ENCODE peak calls at places on chromosome 9, in six cellular contexts. I, Q, Y, H, P and B are unnamed samples.

GRCh38 chr9:85237478-85237877 is 504.3 kb downstream of the AGTPBP1 start:
- DNase-seq in Y (no peak), H (no peak), P (no peak), I (no peak), Q (no peak), B (no peak)

GRCh38 chr9:124221685-124222084 is 36.1 kb upstream of the NEK6 start:
- DNase-seq in Q (no peak), Y (no peak), I (no peak), H (no peak), P (no peak), B (no peak)

GRCh38 chr9:4922730-4923129 is 62.3 kb upstream of the JAK2 start:
- DNase-seq in I (no peak), H (no peak), P (no peak), Y (no peak), Q (no peak), B (no peak)

GRCh38 chr9:31848505-31849285 is 535.7 kb upstream of the ACO1 start:
- DNase-seq in P (no peak), Q (peak), I (no peak), H (no peak), Y (no peak), B (no peak)

GRCh38 chr9:122463828-122464632 is 13.7 kb downstream of the OR1J1 start:
- DNase-seq in Q (peak), P (no peak), H (no peak), Y (no peak), I (peak), B (no peak)

GRCh38 chr9:134571326-134571871 is 70.2 kb upstream of the COL5A1 start:
- DNase-seq in P (no peak), Q (no peak), Y (no peak), H (no peak), I (no peak), B (no peak)

GRCh38 chr9:5453673-5454072 is 3.3 kb downstream of the CD274 start:
- DNase-seq in P (no peak), Q (no peak), I (peak), Y (no peak), H (no peak), B (no peak)

GRCh38 chr9:89722712-89723111 is 117.9 kb downstream of the GADD45G start:
- DNase-seq in Y (no peak), H (no peak), P (no peak), Q (no peak), I (no peak), B (no peak)

GRCh38 chr9:120902824-120903608 is 23.6 kb downstream of the TRAF1 start:
- DNase-seq in Y (no peak), I (no peak), H (no peak), P (no peak), Q (no peak), B (no peak)

GRCh38 chr9:98610711-98611110 is 98.0 kb downstream of the GABBR2 start:
- DNase-seq in Y (no peak), I (no peak), H (no peak), P (no peak), Q (no peak), B (no peak)

GRCh38 chr9:115425614-115426013 is 307.7 kb upstream of the TNC start:
- DNase-seq in Q (no peak), P (no peak), H (no peak), I (no peak), Y (no peak), B (no peak)

GRCh38 chr9:96376926-96377874 is 6.3 kb downstream of the SLC35D2 start:
- DNase-seq in P (peak), Q (peak), I (no peak), Y (no peak), H (no peak), B (peak)

GRCh38 chr9:38362912-38363588 is 29.5 kb upstream of the ALDH1B1 start:
- DNase-seq in Q (peak), H (no peak), I (peak), Y (peak), P (peak), B (peak)

GRCh38 chr9:109448223-109448622 is 49.9 kb downstream of the PTPN3 start:
- DNase-seq in Y (no peak), H (no peak), P (peak), Q (no peak), I (no peak), B (peak)

GRCh38 chr9:110440161-110440560 is 102.5 kb upstream of the TXNDC8 start:
- DNase-seq in P (no peak), H (no peak), Q (no peak), Y (no peak), I (no peak), B (peak)

GRCh38 chr9:129624947-129625346 is 1.0 kb upstream of the NTMT1 start:
- DNase-seq in Y (no peak), Q (no peak), P (no peak), I (peak), H (no peak), B (no peak)

GRCh38 chr9:18459958-18460584 is 13.9 kb upstream of the ADAMTSL1 start:
- DNase-seq in H (no peak), P (no peak), I (no peak), Q (no peak), Y (no peak), B (peak)

GRCh38 chr9:112115955-112116354 is 59.1 kb downstream of the SUSD1 start:
- DNase-seq in I (no peak), Y (no peak), P (no peak), H (no peak), Q (no peak), B (no peak)

GRCh38 chr9:69649566-69650260 is 22.5 kb downstream of the APBA1 start:
- DNase-seq in Q (no peak), Y (no peak), P (no peak), I (no peak), H (no peak), B (peak)

GRCh38 chr9:71638627-71639026 is 129.7 kb downstream of the CEMIP2 start:
- DNase-seq in I (peak), H (no peak), Y (no peak), P (no peak), Q (no peak), B (no peak)

GRCh38 chr9:70435948-70436347 is 21.5 kb upstream of the KLF9 start:
- DNase-seq in H (no peak), Y (no peak), Q (no peak), I (no peak), P (peak), B (peak)

GRCh38 chr9:26262431-26262830 is 584.2 kb upstream of the TUSC1 start:
- DNase-seq in Q (no peak), Y (no peak), I (no peak), P (no peak), H (no peak), B (peak)

GRCh38 chr9:124306098-124306735 is 48.5 kb downstream of the NEK6 start:
- DNase-seq in I (no peak), Q (no peak), Y (peak), P (peak), H (no peak), B (peak)

GRCh38 chr9:136373300-136374182 is at the start of gene CARD9:
- DNase-seq in Y (no peak), Q (no peak), P (no peak), I (peak), H (no peak), B (no peak)

GRCh38 chr9:9913276-9913832 is 699.4 kb downstream of the PTPRD start:
- DNase-seq in Y (no peak), P (peak), Q (no peak), I (no peak), H (no peak), B (no peak)

GRCh38 chr9:131642496-131643083 is 97.3 kb downstream of the PRRT1B start:
- DNase-seq in P (no peak), Q (no peak), Y (no peak), H (no peak), I (peak), B (no peak)

GRCh38 chr9:31445357-31445756 is 939.1 kb upstream of the ACO1 start:
- DNase-seq in Y (no peak), H (no peak), I (no peak), P (no peak), Q (no peak), B (no peak)

GRCh38 chr9:126057461-126057860 is 269.2 kb upstream of the MVB12B start:
- DNase-seq in Q (no peak), I (no peak), Y (no peak), P (no peak), H (no peak), B (no peak)

GRCh38 chr9:110538169-110538568 is 41.4 kb downstream of the SVEP1 start:
- DNase-seq in H (no peak), P (no peak), Q (no peak), Y (no peak), I (no peak), B (peak)

GRCh38 chr9:112570731-112571167 is 84.1 kb downstream of the KIAA1958 start:
- DNase-seq in P (no peak), Y (no peak), H (no peak), Q (no peak), I (no peak), B (no peak)

GRCh38 chr9:36063804-36064447 is 27.2 kb downstream of the RECK start:
- DNase-seq in Y (no peak), Q (no peak), H (no peak), I (no peak), P (no peak), B (peak)

GRCh38 chr9:124454791-124455443 is 4.7 kb downstream of the ADGRD2 start:
- DNase-seq in P (no peak), Y (no peak), H (no peak), Q (no peak), I (no peak), B (no peak)